ENCODE peak calls at places on chromosomes 7 and 10, in seven cellular contexts. One of them, this sample, is unnamed.

GRCh38 chr7:16739863-16740622 is 13.5 kb upstream of the TSPAN13 start:
- DNase-seq in K562: peak; percentile 92
- DNase-seq in HepG2: no peak
- DNase-seq in OCI-LY7: no peak
- DNase-seq in H9: no peak
- DNase-seq in neural progenitor cell: no peak
- DNase-seq in astrocyte: peak; percentile 99
- DNase-seq in this sample: peak; percentile 83

GRCh38 chr7:95454438-95454837 is 19.6 kb upstream of the PON2 start:
- DNase-seq in K562: no peak
- DNase-seq in HepG2: no peak
- DNase-seq in OCI-LY7: no peak
- DNase-seq in H9: no peak
- DNase-seq in neural progenitor cell: no peak
- DNase-seq in astrocyte: no peak
- DNase-seq in this sample: no peak

GRCh38 chr7:148238926-148239325 is 351.6 kb upstream of the C7orf33 start:
- DNase-seq in K562: no peak
- DNase-seq in HepG2: no peak
- DNase-seq in OCI-LY7: no peak
- DNase-seq in H9: no peak
- DNase-seq in neural progenitor cell: no peak
- DNase-seq in astrocyte: no peak
- DNase-seq in this sample: peak; percentile 37

GRCh38 chr10:114703377-114704125 is 45.5 kb upstream of the ABLIM1 start:
- DNase-seq in K562: peak; percentile 3
- DNase-seq in HepG2: peak; percentile 13
- DNase-seq in OCI-LY7: peak; percentile 48
- DNase-seq in H9: no peak
- DNase-seq in neural progenitor cell: peak; percentile 39
- DNase-seq in astrocyte: no peak
- DNase-seq in this sample: peak; percentile 45

GRCh38 chr7:13727279-13727678 is 262.2 kb downstream of the ETV1 start:
- DNase-seq in K562: no peak
- DNase-seq in HepG2: no peak
- DNase-seq in OCI-LY7: no peak
- DNase-seq in H9: no peak
- DNase-seq in neural progenitor cell: no peak
- DNase-seq in astrocyte: peak; percentile 4
- DNase-seq in this sample: no peak

GRCh38 chr7:124246262-124246863 is 213.5 kb upstream of the TMEM229A start:
- DNase-seq in K562: no peak
- DNase-seq in HepG2: peak; percentile 44
- DNase-seq in OCI-LY7: no peak
- DNase-seq in H9: no peak
- DNase-seq in neural progenitor cell: no peak
- DNase-seq in astrocyte: peak; percentile 16
- DNase-seq in this sample: no peak

GRCh38 chr10:111199587-111199986 is 122.8 kb downstream of the ADRA2A start:
- DNase-seq in K562: no peak
- DNase-seq in HepG2: no peak
- DNase-seq in OCI-LY7: no peak
- DNase-seq in H9: no peak
- DNase-seq in neural progenitor cell: no peak
- DNase-seq in astrocyte: no peak
- DNase-seq in this sample: no peak

GRCh38 chr7:93165447-93165846 is 17.3 kb upstream of the SAMD9L start:
- DNase-seq in K562: no peak
- DNase-seq in HepG2: no peak
- DNase-seq in OCI-LY7: peak; percentile 44
- DNase-seq in H9: no peak
- DNase-seq in neural progenitor cell: no peak
- DNase-seq in astrocyte: no peak
- DNase-seq in this sample: no peak

GRCh38 chr7:159083698-159084068 is 61.0 kb downstream of the VIPR2 start:
- DNase-seq in K562: no peak
- DNase-seq in HepG2: no peak
- DNase-seq in OCI-LY7: no peak
- DNase-seq in H9: peak; percentile 12
- DNase-seq in neural progenitor cell: no peak
- DNase-seq in astrocyte: no peak
- DNase-seq in this sample: no peak

GRCh38 chr10:124194199-124194824 is 100.9 kb upstream of the CHST15 start:
- DNase-seq in K562: no peak
- DNase-seq in HepG2: no peak
- DNase-seq in OCI-LY7: peak; percentile 39
- DNase-seq in H9: no peak
- DNase-seq in neural progenitor cell: no peak
- DNase-seq in astrocyte: no peak
- DNase-seq in this sample: no peak

GRCh38 chr7:57414415-57414814 is 35.6 kb upstream of the ZNF716 start:
- DNase-seq in K562: no peak
- DNase-seq in HepG2: no peak
- DNase-seq in OCI-LY7: no peak
- DNase-seq in H9: no peak
- DNase-seq in neural progenitor cell: no peak
- DNase-seq in astrocyte: no peak
- DNase-seq in this sample: no peak

GRCh38 chr7:13308423-13308822 is 621.0 kb downstream of the ARL4A start:
- DNase-seq in K562: no peak
- DNase-seq in HepG2: no peak
- DNase-seq in OCI-LY7: no peak
- DNase-seq in H9: no peak
- DNase-seq in neural progenitor cell: no peak
- DNase-seq in astrocyte: no peak
- DNase-seq in this sample: no peak

GRCh38 chr10:81704596-81704995 is 170.4 kb upstream of the NRG3 start:
- DNase-seq in K562: no peak
- DNase-seq in HepG2: no peak
- DNase-seq in OCI-LY7: no peak
- DNase-seq in H9: peak; percentile 39
- DNase-seq in neural progenitor cell: no peak
- DNase-seq in astrocyte: no peak
- DNase-seq in this sample: no peak

GRCh38 chr7:73342645-73343044 is 14.7 kb downstream of the FKBP6 start:
- DNase-seq in K562: no peak
- DNase-seq in HepG2: peak; percentile 73
- DNase-seq in OCI-LY7: no peak
- DNase-seq in H9: peak; percentile 68
- DNase-seq in neural progenitor cell: peak; percentile 71
- DNase-seq in astrocyte: peak; percentile 25
- DNase-seq in this sample: peak; percentile 73

GRCh38 chr7:134767567-134768168 is 11.8 kb upstream of the CALD1 start:
- DNase-seq in K562: no peak
- DNase-seq in HepG2: no peak
- DNase-seq in OCI-LY7: peak; percentile 85
- DNase-seq in H9: no peak
- DNase-seq in neural progenitor cell: no peak
- DNase-seq in astrocyte: no peak
- DNase-seq in this sample: no peak

GRCh38 chr10:50152792-50153272 is 85.1 kb downstream of the WASHC2A start:
- DNase-seq in K562: peak; percentile 19
- DNase-seq in HepG2: no peak
- DNase-seq in OCI-LY7: no peak
- DNase-seq in H9: peak; percentile 80
- DNase-seq in neural progenitor cell: peak; percentile 38
- DNase-seq in astrocyte: no peak
- DNase-seq in this sample: peak; percentile 17

GRCh38 chr7:75989084-75989725 is 5.2 kb downstream of the TMEM120A start:
- DNase-seq in K562: peak; percentile 53
- DNase-seq in HepG2: no peak
- DNase-seq in OCI-LY7: no peak
- DNase-seq in H9: no peak
- DNase-seq in neural progenitor cell: no peak
- DNase-seq in astrocyte: no peak
- DNase-seq in this sample: no peak

GRCh38 chr7:47937711-47938573 is 10.3 kb downstream of the PKD1L1 start:
- DNase-seq in K562: no peak
- DNase-seq in HepG2: no peak
- DNase-seq in OCI-LY7: peak; percentile 86
- DNase-seq in H9: no peak
- DNase-seq in neural progenitor cell: no peak
- DNase-seq in astrocyte: no peak
- DNase-seq in this sample: no peak

GRCh38 chr7:130221746-130222145 is 14.1 kb downstream of the SSMEM1 start:
- DNase-seq in K562: no peak
- DNase-seq in HepG2: no peak
- DNase-seq in OCI-LY7: no peak
- DNase-seq in H9: no peak
- DNase-seq in neural progenitor cell: no peak
- DNase-seq in astrocyte: no peak
- DNase-seq in this sample: no peak

GRCh38 chr10:15279236-15279635 is 91.9 kb downstream of the FAM171A1 start:
- DNase-seq in K562: no peak
- DNase-seq in HepG2: no peak
- DNase-seq in OCI-LY7: no peak
- DNase-seq in H9: no peak
- DNase-seq in neural progenitor cell: no peak
- DNase-seq in astrocyte: no peak
- DNase-seq in this sample: no peak

GRCh38 chr10:11894381-11895107 is 71.4 kb downstream of the PROSER2 start:
- DNase-seq in K562: peak; percentile 83
- DNase-seq in HepG2: no peak
- DNase-seq in OCI-LY7: no peak
- DNase-seq in H9: peak; percentile 29
- DNase-seq in neural progenitor cell: no peak
- DNase-seq in astrocyte: no peak
- DNase-seq in this sample: no peak

GRCh38 chr10:30413996-30414576 is 19.9 kb upstream of the MAP3K8 start:
- DNase-seq in K562: peak; percentile 69
- DNase-seq in HepG2: peak; percentile 70
- DNase-seq in OCI-LY7: peak; percentile 79
- DNase-seq in H9: no peak
- DNase-seq in neural progenitor cell: peak; percentile 57
- DNase-seq in astrocyte: peak; percentile 32
- DNase-seq in this sample: peak; percentile 78

DNA sequence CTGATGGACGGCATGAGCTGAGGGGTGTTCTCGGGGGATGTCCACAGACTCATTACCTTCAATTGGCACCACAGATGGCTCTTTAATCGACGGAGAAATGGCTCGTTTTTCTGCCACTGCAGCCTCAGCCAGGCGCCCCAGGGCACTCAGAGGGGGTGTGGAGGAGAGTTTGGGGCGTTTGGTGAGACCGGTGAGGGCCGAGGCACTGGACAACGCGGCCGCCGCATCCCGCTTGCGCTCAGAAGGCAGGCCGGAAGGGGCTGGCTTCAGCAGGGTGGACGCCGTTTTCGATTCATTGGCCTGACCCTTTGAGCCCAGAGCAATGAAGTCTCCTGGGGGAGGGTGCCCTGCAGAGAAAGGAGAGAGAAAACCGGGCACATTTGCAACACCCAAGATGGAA is 1.3 kb downstream of the INTS1 start:
- DNase-seq in K562: no peak
- DNase-seq in HepG2: no peak
- DNase-seq in OCI-LY7: no peak
- DNase-seq in H9: no peak
- DNase-seq in neural progenitor cell: no peak
- DNase-seq in astrocyte: no peak
- DNase-seq in this sample: no peak
- H3K27ac ChIP-seq in K562: no peak overlapping the region
- H3K27ac ChIP-seq in HepG2: peak overlapping the region; percentile 55
- H3K27ac ChIP-seq in OCI-LY7: no peak overlapping the region
- H3K27ac ChIP-seq in H9: no peak overlapping the region
- H3K27ac ChIP-seq in neural progenitor cell: no peak overlapping the region
- H3K27ac ChIP-seq in astrocyte: no peak overlapping the region
- H3K27ac ChIP-seq in this sample: no peak overlapping the region

GRCh38 chr10:73867871-73868631 is 6.3 kb downstream of the CAMK2G start:
- DNase-seq in K562: no peak
- DNase-seq in HepG2: no peak
- DNase-seq in OCI-LY7: no peak
- DNase-seq in H9: no peak
- DNase-seq in neural progenitor cell: no peak
- DNase-seq in astrocyte: no peak
- DNase-seq in this sample: no peak

GRCh38 chr10:73867126-73867807 is 7.1 kb downstream of the CAMK2G start:
- DNase-seq in K562: no peak
- DNase-seq in HepG2: no peak
- DNase-seq in OCI-LY7: no peak
- DNase-seq in H9: no peak
- DNase-seq in neural progenitor cell: no peak
- DNase-seq in astrocyte: no peak
- DNase-seq in this sample: no peak

GRCh38 chr10:73866621-73867020 is 7.7 kb downstream of the CAMK2G start:
- DNase-seq in K562: no peak
- DNase-seq in HepG2: no peak
- DNase-seq in OCI-LY7: no peak
- DNase-seq in H9: no peak
- DNase-seq in neural progenitor cell: no peak
- DNase-seq in astrocyte: no peak
- DNase-seq in this sample: no peak

GRCh38 chr10:73871295-73871914 is 3.0 kb downstream of the CAMK2G start:
- DNase-seq in K562: no peak
- DNase-seq in HepG2: no peak
- DNase-seq in OCI-LY7: no peak
- DNase-seq in H9: no peak
- DNase-seq in neural progenitor cell: no peak
- DNase-seq in astrocyte: no peak
- DNase-seq in this sample: no peak

DNA sequence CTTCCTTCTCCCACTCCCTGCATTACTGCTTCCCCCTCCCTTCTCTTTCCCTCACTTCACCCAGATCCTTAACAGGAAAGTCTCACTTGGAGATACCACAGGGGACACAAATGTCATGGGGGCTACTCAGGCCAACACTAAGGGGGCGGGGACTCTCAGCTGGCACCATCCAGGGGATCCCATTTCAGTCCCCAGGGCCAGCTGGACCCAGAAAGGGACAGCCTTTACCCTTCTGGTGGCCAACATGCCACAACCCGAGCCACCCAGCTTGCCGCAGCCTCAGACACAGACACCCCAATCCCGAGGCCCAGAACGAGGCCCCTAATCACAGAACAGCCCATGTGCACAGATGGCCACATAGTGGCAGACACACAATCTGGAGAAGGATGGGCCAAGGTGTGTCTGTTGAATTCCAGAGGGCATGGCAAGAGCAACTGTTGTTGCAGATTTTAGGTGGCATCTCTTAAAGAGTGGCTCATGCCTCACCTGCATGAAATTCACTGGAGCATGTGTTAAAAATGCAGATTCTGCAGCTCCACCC is 5.6 kb downstream of the CAMK2G start:
- DNase-seq in K562: no peak
- DNase-seq in HepG2: no peak
- DNase-seq in OCI-LY7: no peak
- DNase-seq in H9: no peak
- DNase-seq in neural progenitor cell: no peak
- DNase-seq in astrocyte: no peak
- DNase-seq in this sample: no peak
- H4K20me1 ChIP-seq in K562: peaks cover 18% of the 10 kb centered on the region
- H4K20me1 ChIP-seq in HepG2: peaks cover 13% of the 10 kb centered on the region
- H4K20me1 ChIP-seq in OCI-LY7: no peaks in the 10 kb centered on the region
- H4K20me1 ChIP-seq in H9: peaks cover 2% of the 10 kb centered on the region
- H4K20me1 ChIP-seq in neural progenitor cell: peaks cover 51% of the 10 kb centered on the region
- H4K20me1 ChIP-seq in astrocyte: peaks cover 85% of the 10 kb centered on the region
- H4K20me1 ChIP-seq in this sample: no peaks in the 10 kb centered on the region

GRCh38 chr7:12119638-12120303 is 91.3 kb upstream of the TMEM106B start:
- DNase-seq in K562: no peak
- DNase-seq in HepG2: no peak
- DNase-seq in OCI-LY7: no peak
- DNase-seq in H9: peak; percentile 24
- DNase-seq in neural progenitor cell: peak; percentile 53
- DNase-seq in astrocyte: no peak
- DNase-seq in this sample: no peak
- TF ChIP-seq CTCF in K562: no peak
- TF ChIP-seq CTCF in HepG2: no peak
- TF ChIP-seq CTCF in OCI-LY7: no peak
- TF ChIP-seq CTCF in H9: no peak
- TF ChIP-seq CTCF in neural progenitor cell: no peak
- TF ChIP-seq CTCF in astrocyte: no peak
- TF ChIP-seq CTCF in this sample: no peak

GRCh38 chr10:104340099-104340594 is 1.9 kb upstream of the ITPRIP start:
- DNase-seq in K562: peak; percentile 88
- DNase-seq in HepG2: no peak
- DNase-seq in OCI-LY7: no peak
- DNase-seq in H9: no peak
- DNase-seq in neural progenitor cell: no peak
- DNase-seq in astrocyte: no peak
- DNase-seq in this sample: peak; percentile 53
- H3K27ac ChIP-seq in K562: peak overlapping the region; percentile 98
- H3K27ac ChIP-seq in HepG2: no peak overlapping the region
- H3K27ac ChIP-seq in OCI-LY7: no peak overlapping the region
- H3K27ac ChIP-seq in H9: no peak overlapping the region
- H3K27ac ChIP-seq in neural progenitor cell: no peak overlapping the region
- H3K27ac ChIP-seq in astrocyte: peak overlapping the region; percentile 99
- H3K27ac ChIP-seq in this sample: peak overlapping the region; percentile 66